ENCODE peak calls at places on chromosomes 5 and 9, in four cellular contexts. X, F, N and O are unnamed samples.

GRCh38 chr5:38515648-38516047 is 40.8 kb downstream of the LIFR start:
- DNase-seq in X (no peak), F (peak), N (no peak), O (no peak)

GRCh38 chr9:91948061-91948422 is 2.0 kb downstream of the ROR2 start:
- DNase-seq in X (no peak), F (peak), N (no peak), O (no peak)

GRCh38 chr9:73667749-73668148 is 516.1 kb downstream of the ANXA1 start:
- DNase-seq in X (no peak), F (peak), N (no peak), O (no peak)

GRCh38 chr5:119036101-119036762 is 34.7 kb upstream of the DMXL1 start:
- DNase-seq in X (no peak), F (peak), N (peak), O (peak)

GRCh38 chr5:171667341-171668096 is 118.1 kb upstream of the SMIM23 start:
- DNase-seq in X (peak), F (peak), N (no peak), O (no peak)

GRCh38 chr5:41246376-41246775 is 33.0 kb upstream of the C6 start:
- DNase-seq in X (no peak), F (peak), N (peak), O (peak)

GRCh38 chr5:35229076-35230042 is 928 bp downstream of the PRLR start:
- DNase-seq in X (no peak), F (no peak), N (no peak), O (no peak)

GRCh38 chr9:134693641-134694367 is 52.2 kb downstream of the COL5A1 start:
- DNase-seq in X (no peak), F (no peak), N (no peak), O (no peak)

GRCh38 chr5:132768485-132768868 is 8.6 kb downstream of the SEPTIN8 start:
- DNase-seq in X (no peak), F (no peak), N (no peak), O (no peak)

GRCh38 chr5:41527201-41527779 is 16.9 kb upstream of the PLCXD3 start:
- DNase-seq in X (no peak), F (peak), N (peak), O (peak)

GRCh38 chr9:94971378-94972131 is 245.1 kb downstream of the AOPEP start:
- DNase-seq in X (no peak), F (no peak), N (no peak), O (no peak)

GRCh38 chr5:77012601-77013000 is 17.6 kb upstream of the AGGF1 start:
- DNase-seq in X (no peak), F (no peak), N (no peak), O (no peak)

GRCh38 chr5:11164456-11165286 is 403.6 kb upstream of the DAP start:
- DNase-seq in X (no peak), F (no peak), N (no peak), O (no peak)

GRCh38 chr5:82858453-82859043 is 218.6 kb downstream of the TMEM167A start:
- DNase-seq in X (no peak), F (no peak), N (no peak), O (no peak)

GRCh38 chr5:176725521-176725920 is 78.2 kb downstream of the TSPAN17 start:
- DNase-seq in X (no peak), F (no peak), N (no peak), O (no peak)

GRCh38 chr5:166285385-166285784 is 2006.1 kb upstream of the WWC1 start:
- DNase-seq in X (no peak), F (no peak), N (no peak), O (no peak)

GRCh38 chr5:134902071-134902801 is 2.7 kb upstream of the PCBD2 start:
- DNase-seq in X (no peak), F (peak), N (no peak), O (no peak)

GRCh38 chr9:135902655-135903357 is 4.5 kb downstream of the CAMSAP1 start:
- DNase-seq in X (no peak), F (no peak), N (no peak), O (no peak)

GRCh38 chr5:154793599-154794524 is 38.7 kb downstream of the LARP1 start:
- DNase-seq in X (peak), F (peak), N (no peak), O (no peak)

GRCh38 chr5:90982576-90982975 is 400.5 kb downstream of the ARRDC3 start:
- DNase-seq in X (no peak), F (no peak), N (peak), O (peak)

GRCh38 chr5:150399158-150400019 is 13.3 kb downstream of the CD74 start:
- DNase-seq in X (no peak), F (peak), N (no peak), O (no peak)

GRCh38 chr9:120935383-120935857 is 8.8 kb upstream of the TRAF1 start:
- DNase-seq in X (peak), F (peak), N (peak), O (peak)

GRCh38 chr5:317086-317811 is 4.3 kb upstream of the AHRR start:
- DNase-seq in X (no peak), F (peak), N (peak), O (no peak)

GRCh38 chr9:77177894-77178794 is 810 bp downstream of the VPS13A start:
- DNase-seq in X (peak), F (peak), N (no peak), O (no peak)

GRCh38 chr9:112233769-112234168 is 58.7 kb upstream of the SUSD1 start:
- DNase-seq in X (no peak), F (peak), N (no peak), O (peak)

GRCh38 chr9:107749787-107750444 is 260.3 kb upstream of the KLF4 start:
- DNase-seq in X (peak), F (peak), N (peak), O (no peak)

GRCh38 chr9:86458456-86458855 is 104.2 kb upstream of the TUT7 start:
- DNase-seq in X (no peak), F (no peak), N (no peak), O (no peak)